ENCODE peak calls at places on chromosome 2, in ten cellular contexts. P is SK-N-SH, V is dorsolateral prefrontal cortex, I is cardiac muscle cell, O is left ventricle myocardium inferior, W is HCT116, F is fibroblast of lung, H is Calu3, U is cardiac fibroblast, N is fibroblast of mammary gland. D is an unnamed sample.

GRCh38 chr2:177165731-177166711 is 46.6 kb upstream of the HNRNPA3 start:
- DNase-seq in P (no peak), V (no peak), I (no peak), O (no peak), W (no peak), F (peak), H (no peak), U (peak), N (peak), D (no peak)

GRCh38 chr2:187527262-187527661 is 27.0 kb downstream of the TFPI start:
- DNase-seq in P (no peak), V (no peak), I (no peak), O (no peak), W (no peak), F (peak), H (no peak), U (peak), N (peak), D (no peak)

GRCh38 chr2:194602750-194603149 is 1054.3 kb upstream of the SLC39A10 start:
- DNase-seq in P (no peak), V (no peak), I (no peak), O (no peak), W (no peak), F (no peak), H (peak), U (no peak), N (no peak), D (no peak)

GRCh38 chr2:72932045-72932444 is 14.7 kb downstream of the EMX1 start:
- DNase-seq in P (no peak), V (peak), I (no peak), O (no peak), W (no peak), F (peak), H (no peak), U (peak), N (peak), D (no peak)

GRCh38 chr2:163246111-163246510 is 407.5 kb upstream of the KCNH7 start:
- DNase-seq in P (no peak), V (no peak), I (no peak), O (no peak), W (no peak), F (no peak), H (no peak), U (no peak), N (no peak), D (no peak)

GRCh38 chr2:168798076-168798887 is 4.2 kb upstream of the NOSTRIN start:
- DNase-seq in P (no peak), V (no peak), I (peak), O (peak), W (no peak), F (no peak), H (no peak), U (no peak), N (no peak), D (no peak)

GRCh38 chr2:226578879-226579278 is 220.7 kb downstream of the IRS1 start:
- DNase-seq in P (no peak), V (no peak), I (no peak), O (no peak), W (no peak), F (peak), H (peak), U (peak), N (peak), D (no peak)

GRCh38 chr2:96188821-96189526 is 19.7 kb downstream of the STARD7 start:
- DNase-seq in P (no peak), V (no peak), I (no peak), O (no peak), W (no peak), F (no peak), H (no peak), U (no peak), N (no peak), D (no peak)

GRCh38 chr2:102798181-102798580 is 36.4 kb downstream of the TMEM182 start:
- DNase-seq in P (no peak), V (no peak), I (no peak), O (no peak), W (no peak), F (no peak), H (no peak), U (no peak), N (no peak), D (no peak)

GRCh38 chr2:194819367-194819766 is 837.7 kb upstream of the SLC39A10 start:
- DNase-seq in P (no peak), V (no peak), I (peak), O (no peak), W (no peak), F (no peak), H (peak), U (peak), N (peak), D (no peak)

GRCh38 chr2:162002623-162003200 is 71.3 kb downstream of the DPP4 start:
- DNase-seq in P (no peak), V (no peak), I (no peak), O (no peak), W (no peak), F (no peak), H (no peak), U (no peak), N (no peak), D (no peak)

GRCh38 chr2:27216416-27217137 is 592 bp upstream of the CAD start:
- DNase-seq in P (no peak), V (no peak), I (no peak), O (no peak), W (no peak), F (no peak), H (no peak), U (no peak), N (no peak), D (no peak)

GRCh38 chr2:27220091-27220490 is 2.9 kb downstream of the CAD start:
- DNase-seq in P (no peak), V (no peak), I (no peak), O (no peak), W (no peak), F (no peak), H (no peak), U (no peak), N (no peak), D (no peak)

GRCh38 chr2:27214936-27215335 is 2.2 kb upstream of the CAD start:
- DNase-seq in P (no peak), V (no peak), I (no peak), O (no peak), W (no peak), F (no peak), H (no peak), U (no peak), N (peak), D (no peak)

GRCh38 chr2:27218614-27219013 is 1.4 kb downstream of the CAD start:
- DNase-seq in P (no peak), V (no peak), I (no peak), O (no peak), W (no peak), F (no peak), H (no peak), U (no peak), N (no peak), D (no peak)

DNA sequence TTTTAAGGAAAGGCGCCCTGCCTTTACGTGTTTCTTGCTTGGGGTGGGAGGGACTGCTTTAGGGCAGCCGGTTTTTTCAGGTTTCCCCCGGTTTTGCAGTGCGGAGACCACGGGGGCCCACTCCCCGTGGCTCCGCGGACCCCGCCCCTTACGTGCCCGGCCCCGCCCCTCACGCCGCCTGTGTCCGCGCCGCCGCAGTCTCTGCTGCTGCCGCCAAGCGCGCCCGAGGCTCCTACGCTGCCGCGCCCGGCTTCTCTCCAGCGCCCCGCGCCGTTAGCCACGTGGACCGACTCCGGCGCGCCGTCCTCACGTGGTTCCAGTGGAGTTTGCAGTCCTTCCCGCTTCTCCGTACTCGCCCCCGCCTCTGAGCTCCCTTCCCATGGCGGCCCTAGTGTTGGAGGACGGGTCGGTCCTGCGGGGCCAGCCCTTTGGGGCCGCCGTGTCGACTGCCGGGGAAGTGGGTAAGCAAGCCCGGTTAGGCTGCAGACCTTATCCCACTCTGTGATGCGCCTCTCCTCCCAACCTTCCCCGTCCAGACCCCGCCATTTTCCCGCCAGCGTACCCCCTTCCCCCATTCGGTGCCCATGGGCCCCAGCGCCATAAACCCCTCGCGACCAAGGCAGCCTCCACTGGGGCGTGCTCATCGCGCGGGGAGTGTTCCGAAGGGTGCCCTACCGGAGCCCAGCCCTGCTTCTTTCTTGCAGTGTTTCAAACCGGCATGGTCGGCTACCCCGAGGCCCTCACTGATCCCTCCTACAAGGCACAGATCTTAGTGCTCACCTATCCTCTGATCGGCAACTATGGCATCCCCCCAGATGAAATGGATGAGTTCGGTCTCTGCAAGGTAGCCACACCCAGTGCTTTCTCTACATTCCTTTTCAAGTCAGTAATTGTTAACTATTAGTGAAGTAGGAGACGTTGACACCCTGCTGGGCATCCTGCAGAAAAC is at the start of gene CAD:
- DNase-seq in P (peak), V (peak), I (peak), O (peak), W (peak), F (peak), H (peak), U (peak), N (peak), D (no peak)
- TF ChIP-seq CTCF in P (peak), V (peak), I (peak), O (peak), W (peak), F (no peak), H (no peak), U (peak), N (no peak), D (no peak)

DNA sequence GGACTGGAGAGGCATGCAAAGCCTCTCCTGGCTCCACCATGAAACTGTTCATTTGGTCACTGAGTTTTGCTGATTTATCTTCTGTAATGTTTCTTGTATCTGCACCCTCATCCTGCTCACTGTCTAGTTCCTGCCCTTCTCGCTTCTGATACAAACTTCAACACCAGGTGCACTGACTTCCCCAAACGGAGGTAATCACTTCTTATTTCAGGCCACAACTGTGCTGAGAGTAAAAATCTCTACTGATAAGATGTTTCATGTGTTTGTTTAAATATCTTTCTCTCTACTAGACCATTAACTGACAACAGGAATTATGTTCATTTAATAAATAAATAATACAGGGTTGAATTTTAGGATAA is 10.9 kb upstream of the NT5C1B start:
- DNase-seq in P (no peak), V (no peak), I (no peak), O (no peak), W (no peak), F (no peak), H (no peak), U (no peak), N (no peak), D (no peak)
- TF ChIP-seq CTCF in P (no peak), V (no peak), I (no peak), O (no peak), W (no peak), F (no peak), H (no peak), U (no peak), N (no peak), D (no peak)

GRCh38 chr2:124163825-124164224 is 138.7 kb downstream of the CNTNAP5 start:
- DNase-seq in P (no peak), V (no peak), I (no peak), O (no peak), W (no peak), F (peak), H (no peak), U (peak), N (peak), D (no peak)
- TF ChIP-seq CTCF in P (no peak), V (no peak), I (no peak), O (no peak), W (no peak), F (no peak), H (no peak), U (no peak), N (no peak), D (no peak)

GRCh38 chr2:222582931-222583330 is 73.0 kb downstream of the FARSB start:
- DNase-seq in P (no peak), V (no peak), I (no peak), O (no peak), W (no peak), F (no peak), H (no peak), U (peak), N (peak), D (no peak)
- TF ChIP-seq CTCF in P (peak), V (no peak), I (no peak), O (peak), W (peak), F (no peak), H (no peak), U (peak), N (peak), D (peak)

GRCh38 chr2:75195076-75195691 is 4.1 kb downstream of the TACR1 start:
- DNase-seq in P (no peak), V (no peak), I (no peak), O (no peak), W (no peak), F (no peak), H (no peak), U (no peak), N (no peak), D (no peak)

GRCh38 chr2:75194184-75194868 is 5.0 kb downstream of the TACR1 start:
- DNase-seq in P (no peak), V (no peak), I (no peak), O (no peak), W (no peak), F (no peak), H (no peak), U (no peak), N (no peak), D (no peak)

GRCh38 chr2:75202359-75202758 is 3.0 kb upstream of the TACR1 start:
- DNase-seq in P (no peak), V (no peak), I (no peak), O (no peak), W (no peak), F (no peak), H (no peak), U (no peak), N (no peak), D (no peak)

GRCh38 chr2:75200140-75200985 is 1.0 kb upstream of the TACR1 start:
- DNase-seq in P (peak), V (peak), I (peak), O (peak), W (no peak), F (peak), H (peak), U (peak), N (peak), D (no peak)

DNA sequence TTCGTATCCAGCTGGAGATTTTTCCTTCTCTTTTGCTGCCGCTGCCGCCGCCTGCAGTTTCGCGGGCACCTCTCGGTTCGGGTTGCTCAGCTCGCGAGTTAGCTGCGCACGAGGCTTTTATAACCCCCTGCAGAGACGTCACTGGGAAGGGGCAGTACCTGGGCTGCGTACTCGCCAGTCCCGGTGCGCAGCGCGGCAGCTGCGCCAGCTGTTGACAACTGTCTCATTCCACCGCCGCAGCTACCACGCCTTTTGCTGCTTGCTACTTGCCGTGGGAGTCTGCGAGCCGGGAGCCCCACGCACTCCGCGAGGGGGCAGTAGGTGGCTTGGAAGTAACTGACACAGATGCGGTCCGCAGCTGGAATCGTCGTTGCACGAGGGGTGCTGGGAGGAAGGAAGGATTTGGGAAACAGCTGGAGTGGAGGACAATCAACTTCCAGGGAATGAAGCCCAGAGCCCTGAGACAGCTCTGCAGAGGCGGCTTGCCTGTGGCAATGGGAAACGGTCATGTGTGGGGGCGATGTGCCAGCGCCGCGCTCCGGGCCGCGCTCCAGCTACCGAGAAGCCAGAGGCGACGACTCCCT is at the start of gene TACR1:
- DNase-seq in P (peak), V (peak), I (peak), O (peak), W (no peak), F (peak), H (peak), U (peak), N (peak), D (peak)
- TF ChIP-seq CTCF in P (peak), V (peak), I (peak), O (peak), W (no peak), F (peak), H (peak), U (peak), N (peak), D (peak)

D was measured in AG09319.